ENCODE peak calls at places on chromosome 20, in five cellular contexts. One of them, this sample, is unnamed.

GRCh38 chr20:32164984-32165735 is 42.4 kb downstream of the PLAGL2 start:
- DNase-seq in A673: no peak
- DNase-seq in spleen: peak; percentile 35
- DNase-seq in GM23338: no peak
- DNase-seq in pancreas: peak; percentile 39
- DNase-seq in this sample: no peak

GRCh38 chr20:38170914-38171300 is 5.8 kb upstream of the TGM2 start:
- DNase-seq in pancreas: peak; percentile 4
- DNase-seq in GM23338: no peak
- DNase-seq in spleen: no peak
- DNase-seq in A673: no peak
- DNase-seq in this sample: peak; percentile 76

GRCh38 chr20:40304119-40304518 is 384.9 kb downstream of the MAFB start:
- DNase-seq in A673: no peak
- DNase-seq in GM23338: peak; percentile 14
- DNase-seq in spleen: no peak
- DNase-seq in pancreas: no peak
- DNase-seq in this sample: no peak

GRCh38 chr20:8829232-8829631 is 239.7 kb upstream of the PLCB4 start:
- DNase-seq in spleen: no peak
- DNase-seq in GM23338: peak; percentile 25
- DNase-seq in A673: no peak
- DNase-seq in pancreas: no peak
- DNase-seq in this sample: no peak

GRCh38 chr20:18750735-18751134 is 62.8 kb upstream of the SCP2D1 start:
- DNase-seq in A673: no peak
- DNase-seq in GM23338: no peak
- DNase-seq in spleen: no peak
- DNase-seq in pancreas: no peak
- DNase-seq in this sample: no peak

GRCh38 chr20:31682352-31682751 is 40.3 kb downstream of the BCL2L1 start:
- DNase-seq in spleen: no peak
- DNase-seq in pancreas: no peak
- DNase-seq in GM23338: no peak
- DNase-seq in A673: no peak
- DNase-seq in this sample: no peak

GRCh38 chr20:2524435-2525272 is 11.7 kb upstream of the TMC2 start:
- DNase-seq in spleen: peak; percentile 98
- DNase-seq in pancreas: peak; percentile 98
- DNase-seq in GM23338: peak; percentile 89
- DNase-seq in A673: peak; percentile 91
- DNase-seq in this sample: peak; percentile 42

GRCh38 chr20:11112837-11113236 is 439.0 kb upstream of the JAG1 start:
- DNase-seq in pancreas: no peak
- DNase-seq in A673: no peak
- DNase-seq in spleen: no peak
- DNase-seq in GM23338: no peak
- DNase-seq in this sample: no peak

GRCh38 chr20:41738584-41739193 is 120.5 kb upstream of the CHD6 start:
- DNase-seq in GM23338: peak; percentile 80
- DNase-seq in spleen: no peak
- DNase-seq in pancreas: peak; percentile 69
- DNase-seq in A673: peak; percentile 65
- DNase-seq in this sample: no peak

GRCh38 chr20:52682271-52682670 is 289.9 kb upstream of the TSHZ2 start:
- DNase-seq in GM23338: no peak
- DNase-seq in spleen: no peak
- DNase-seq in A673: no peak
- DNase-seq in pancreas: no peak
- DNase-seq in this sample: no peak

GRCh38 chr20:5085380-5085779 is 34.4 kb downstream of the PCNA start:
- DNase-seq in A673: no peak
- DNase-seq in spleen: peak; percentile 80
- DNase-seq in GM23338: no peak
- DNase-seq in pancreas: no peak
- DNase-seq in this sample: no peak

GRCh38 chr20:5081196-5081595 is 38.6 kb downstream of the PCNA start:
- DNase-seq in spleen: no peak
- DNase-seq in GM23338: peak; percentile 21
- DNase-seq in A673: no peak
- DNase-seq in pancreas: no peak
- DNase-seq in this sample: no peak

GRCh38 chr20:5078399-5078958 is 41.3 kb downstream of the PCNA start:
- DNase-seq in pancreas: no peak
- DNase-seq in spleen: peak; percentile 93
- DNase-seq in A673: no peak
- DNase-seq in GM23338: no peak
- DNase-seq in this sample: peak; percentile 85

GRCh38 chr20:5077761-5078387 is 41.9 kb downstream of the PCNA start:
- DNase-seq in GM23338: no peak
- DNase-seq in A673: no peak
- DNase-seq in spleen: no peak
- DNase-seq in pancreas: no peak
- DNase-seq in this sample: no peak

GRCh38 chr20:5080384-5080877 is 39.3 kb downstream of the PCNA start:
- DNase-seq in spleen: peak; percentile 90
- DNase-seq in pancreas: no peak
- DNase-seq in GM23338: no peak
- DNase-seq in A673: no peak
- DNase-seq in this sample: peak; percentile 81
- H3K4me1 ChIP-seq in spleen: peaks cover 54% of the 10 kb centered on the region
- H3K4me1 ChIP-seq in pancreas: no peaks in the 10 kb centered on the region
- H3K4me1 ChIP-seq in GM23338: no peaks in the 10 kb centered on the region
- H3K4me1 ChIP-seq in A673: peaks cover 3% of the 10 kb centered on the region
- H3K4me1 ChIP-seq in this sample: peaks cover 2% of the 10 kb centered on the region

DNA sequence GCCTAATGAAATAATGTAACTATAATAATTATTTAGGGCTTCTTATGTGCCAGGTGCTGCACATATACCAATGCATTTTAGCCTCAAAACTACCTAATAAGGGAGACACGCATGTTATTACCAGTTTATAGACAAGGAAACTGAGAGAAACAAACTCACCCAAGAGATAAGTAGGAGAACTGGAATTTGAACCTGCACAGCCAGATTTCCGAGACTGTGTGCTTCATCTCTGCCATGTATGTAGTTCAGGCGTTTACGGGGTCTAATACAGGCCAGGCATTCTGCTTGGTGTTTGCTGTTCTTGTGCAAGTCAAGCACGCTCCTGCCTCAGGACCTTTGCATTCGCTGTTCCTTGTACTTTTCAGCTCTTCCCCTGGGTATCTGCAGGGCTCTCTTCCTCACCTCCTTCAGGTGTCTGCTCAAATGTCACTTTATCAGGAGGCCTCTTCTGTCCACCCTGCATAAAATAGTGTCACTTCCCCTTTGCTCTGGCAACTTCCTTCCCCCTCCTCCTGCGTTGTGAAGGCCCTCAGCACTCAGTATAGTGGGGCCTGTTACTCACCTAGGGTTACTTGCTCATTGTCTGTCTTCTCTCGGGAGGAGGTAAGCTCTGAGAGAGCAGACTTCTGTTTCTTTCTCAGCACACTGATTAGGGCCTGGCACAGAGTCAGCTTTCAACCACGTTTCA is 6.1 kb upstream of the NSFL1C start:
- DNase-seq in pancreas: no peak
- DNase-seq in A673: no peak
- DNase-seq in GM23338: no peak
- DNase-seq in spleen: no peak
- DNase-seq in this sample: no peak
- H3K4me3 ChIP-seq in pancreas: no peak overlapping the region
- H3K4me3 ChIP-seq in A673: no peak overlapping the region
- H3K4me3 ChIP-seq in GM23338: no peak overlapping the region
- H3K4me3 ChIP-seq in spleen: no peak overlapping the region
- H3K4me3 ChIP-seq in this sample: no peak overlapping the region

GRCh38 chr20:24980321-24981053 is 12.1 kb downstream of the APMAP start:
- DNase-seq in A673: no peak
- DNase-seq in pancreas: no peak
- DNase-seq in spleen: peak; percentile 77
- DNase-seq in GM23338: no peak
- DNase-seq in this sample: peak; percentile 62
- H3K4me1 ChIP-seq in A673: no peaks in the 10 kb centered on the region
- H3K4me1 ChIP-seq in pancreas: no peaks in the 10 kb centered on the region
- H3K4me1 ChIP-seq in spleen: peaks cover 25% of the 10 kb centered on the region
- H3K4me1 ChIP-seq in GM23338: no peaks in the 10 kb centered on the region
- H3K4me1 ChIP-seq in this sample: no peaks in the 10 kb centered on the region

GRCh38 chr20:22577515-22578220 is 6.7 kb downstream of the FOXA2 start:
- DNase-seq in GM23338: peak; percentile 87
- DNase-seq in pancreas: peak; percentile 79
- DNase-seq in A673: no peak
- DNase-seq in spleen: no peak
- DNase-seq in this sample: no peak

GRCh38 chr20:22576733-22577514 is 7.4 kb downstream of the FOXA2 start:
- DNase-seq in pancreas: peak; percentile 69
- DNase-seq in A673: no peak
- DNase-seq in spleen: no peak
- DNase-seq in GM23338: no peak
- DNase-seq in this sample: no peak

GRCh38 chr20:22579119-22579427 is 5.3 kb downstream of the FOXA2 start:
- DNase-seq in A673: no peak
- DNase-seq in spleen: no peak
- DNase-seq in pancreas: peak; percentile 68
- DNase-seq in GM23338: peak; percentile 96
- DNase-seq in this sample: no peak

GRCh38 chr20:22579711-22580697 is 4.4 kb downstream of the FOXA2 start:
- DNase-seq in pancreas: peak; percentile 76
- DNase-seq in spleen: no peak
- DNase-seq in A673: no peak
- DNase-seq in GM23338: peak; percentile 57
- DNase-seq in this sample: no peak

GRCh38 chr20:22578221-22579118 is 5.9 kb downstream of the FOXA2 start:
- DNase-seq in A673: no peak
- DNase-seq in GM23338: no peak
- DNase-seq in spleen: no peak
- DNase-seq in pancreas: peak; percentile 84
- DNase-seq in this sample: no peak
- H3K4me3 ChIP-seq in A673: no peak overlapping the region
- H3K4me3 ChIP-seq in GM23338: peak overlapping the region; percentile 44
- H3K4me3 ChIP-seq in spleen: no peak overlapping the region
- H3K4me3 ChIP-seq in pancreas: peak overlapping the region; percentile 90
- H3K4me3 ChIP-seq in this sample: no peak overlapping the region

DNA sequence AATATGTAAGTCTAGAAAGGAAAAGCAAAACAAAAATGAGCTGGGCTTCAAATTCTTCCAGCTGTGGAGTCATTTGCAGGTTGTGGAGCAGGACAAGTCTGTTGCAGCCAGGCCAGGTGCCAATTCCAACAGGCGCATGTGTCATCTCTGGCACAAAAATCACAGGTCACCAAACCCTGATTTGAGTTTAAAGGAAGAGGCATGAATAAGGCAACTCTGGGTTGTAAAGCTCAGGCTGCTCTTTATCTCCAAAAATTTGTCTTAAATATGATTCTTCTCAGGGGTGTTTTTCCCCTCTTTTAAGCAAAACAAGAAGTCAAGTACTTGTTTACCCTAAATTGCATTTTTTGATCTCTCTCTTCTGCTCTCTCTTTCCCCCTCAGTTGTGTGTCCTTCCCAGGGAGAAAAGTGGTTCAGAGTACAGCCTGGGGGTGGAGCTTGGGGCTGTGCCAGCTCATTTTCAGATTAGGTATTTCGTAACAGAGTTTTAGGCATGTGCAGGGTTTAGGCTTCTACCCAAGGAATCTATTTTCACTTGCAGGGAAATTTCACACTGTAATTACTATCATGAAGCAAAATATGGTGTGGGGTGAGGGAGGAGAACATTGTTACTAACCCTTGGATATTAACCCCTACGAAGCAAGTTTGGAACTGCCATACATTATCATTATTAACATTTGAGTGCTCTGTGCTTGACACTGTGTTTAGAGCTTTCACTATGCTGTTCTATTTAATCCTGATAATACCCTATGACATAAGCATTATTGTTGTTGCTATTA is 8.3 kb upstream of the NCOA3 start:
- DNase-seq in A673: peak; percentile 87
- DNase-seq in GM23338: no peak
- DNase-seq in pancreas: peak; percentile 87
- DNase-seq in spleen: peak; percentile 84
- DNase-seq in this sample: peak; percentile 13
- H3K4me1 ChIP-seq in A673: peaks cover 26% of the 10 kb centered on the region
- H3K4me1 ChIP-seq in GM23338: peaks cover 9% of the 10 kb centered on the region
- H3K4me1 ChIP-seq in pancreas: peaks cover 6% of the 10 kb centered on the region
- H3K4me1 ChIP-seq in spleen: peaks cover 48% of the 10 kb centered on the region
- H3K4me1 ChIP-seq in this sample: no peaks in the 10 kb centered on the region

GRCh38 chr20:23085415-23086055 is 589 bp downstream of the CD93 start:
- DNase-seq in A673: no peak
- DNase-seq in GM23338: no peak
- DNase-seq in pancreas: no peak
- DNase-seq in spleen: peak; percentile 83
- DNase-seq in this sample: no peak
- H3K4me3 ChIP-seq in A673: no peak overlapping the region
- H3K4me3 ChIP-seq in GM23338: no peak overlapping the region
- H3K4me3 ChIP-seq in pancreas: peak overlapping the region; percentile 8
- H3K4me3 ChIP-seq in spleen: peak overlapping the region; percentile 43
- H3K4me3 ChIP-seq in this sample: peak overlapping the region; percentile 44

GRCh38 chr20:50152394-50153152 is 950 bp downstream of the PEDS1 start:
- DNase-seq in A673: no peak
- DNase-seq in GM23338: peak; percentile 67
- DNase-seq in spleen: no peak
- DNase-seq in pancreas: no peak
- DNase-seq in this sample: no peak
- H3K4me1 ChIP-seq in A673: peaks cover 18% of the 10 kb centered on the region
- H3K4me1 ChIP-seq in GM23338: peaks cover 35% of the 10 kb centered on the region
- H3K4me1 ChIP-seq in spleen: peaks cover 66% of the 10 kb centered on the region
- H3K4me1 ChIP-seq in pancreas: peaks cover 35% of the 10 kb centered on the region
- H3K4me1 ChIP-seq in this sample: peaks cover 23% of the 10 kb centered on the region

GRCh38 chr20:62603021-62603906 is 39.0 kb upstream of the SLCO4A1 start:
- DNase-seq in A673: peak; percentile 63
- DNase-seq in GM23338: no peak
- DNase-seq in spleen: peak; percentile 94
- DNase-seq in pancreas: peak; percentile 74
- DNase-seq in this sample: peak; percentile 59
- H3K4me3 ChIP-seq in A673: peak overlapping the region; percentile 12
- H3K4me3 ChIP-seq in GM23338: no peak overlapping the region
- H3K4me3 ChIP-seq in spleen: peak overlapping the region; percentile 16
- H3K4me3 ChIP-seq in pancreas: no peak overlapping the region
- H3K4me3 ChIP-seq in this sample: no peak overlapping the region

DNA sequence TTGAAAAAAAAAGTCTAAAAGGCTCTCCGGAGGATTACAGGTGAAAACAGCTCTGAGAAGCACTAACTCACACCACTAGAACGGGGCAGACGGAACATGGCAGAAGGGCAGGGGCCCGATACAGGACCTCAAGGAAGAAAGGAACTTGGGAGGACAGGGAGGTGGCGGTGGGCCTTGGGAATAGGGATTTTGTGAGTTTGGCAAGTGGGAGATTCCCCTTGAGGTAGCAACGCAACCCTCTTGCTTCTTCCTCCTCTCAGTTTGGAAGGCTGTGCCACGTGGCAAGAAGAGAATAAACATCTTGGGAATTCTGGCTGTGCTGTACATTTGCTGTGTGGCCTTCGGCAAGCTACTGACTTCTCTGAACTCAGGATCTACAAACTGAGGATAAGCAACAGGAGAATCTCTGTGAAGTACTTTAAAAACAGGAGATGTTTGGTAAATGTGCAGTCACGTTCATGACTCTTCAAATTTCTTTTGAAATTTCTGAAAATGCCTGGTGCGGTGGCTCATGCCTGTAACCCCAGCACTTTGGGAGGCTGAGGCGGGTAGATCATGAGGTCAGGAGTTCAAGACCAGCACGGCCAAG is 220.8 kb downstream of the BCAS1 start:
- DNase-seq in spleen: no peak
- DNase-seq in A673: no peak
- DNase-seq in GM23338: no peak
- DNase-seq in pancreas: no peak
- DNase-seq in this sample: no peak
- H3K4me1 ChIP-seq in spleen: peaks cover 39% of the 10 kb centered on the region
- H3K4me1 ChIP-seq in A673: peaks cover 12% of the 10 kb centered on the region
- H3K4me1 ChIP-seq in GM23338: peaks cover 13% of the 10 kb centered on the region
- H3K4me1 ChIP-seq in pancreas: no peaks in the 10 kb centered on the region
- H3K4me1 ChIP-seq in this sample: no peaks in the 10 kb centered on the region

This sample was measured in ascending aorta.